ENCODE peak calls at places on chromosomes 1 and 21, in eight cellular contexts. G, Z, V, Y, P, E, Q and T are unnamed samples.

GRCh38 chr1:5297199-5297877 is 642.9 kb downstream of the AJAP1 start:
- ATAC-seq in Q (no peak), G (no peak), V (no peak), Z (no peak), Y (no peak), P (peak; percentile 58), E (peak; percentile 41), T (no peak)

GRCh38 chr1:76012341-76013208 is 62.0 kb upstream of the ST6GALNAC3 start:
- ATAC-seq in E (no peak), V (no peak), P (no peak), Q (no peak), G (no peak), Z (no peak), Y (no peak), T (no peak)

GRCh38 chr1:221227872-221228337 is 348.7 kb downstream of the HLX start:
- ATAC-seq in Z (peak; percentile 71), V (no peak), Q (peak; percentile 13), Y (no peak), G (no peak), P (no peak), E (peak; percentile 39), T (no peak)

GRCh38 chr1:102550729-102551384 is 554.1 kb upstream of the OLFM3 start:
- ATAC-seq in E (no peak), Z (no peak), Y (peak; percentile 30), G (no peak), V (no peak), Q (peak; percentile 100), P (no peak), T (no peak)

GRCh38 chr1:47332779-47333577 is 612 bp upstream of the CMPK1 start:
- ATAC-seq in Q (no peak), E (no peak), V (no peak), Z (no peak), Y (no peak), P (peak; percentile 1), G (no peak), T (no peak)

GRCh38 chr1:247222840-247223239 is 33.0 kb upstream of the VN1R5 start:
- ATAC-seq in E (no peak), Q (no peak), G (no peak), V (no peak), Z (no peak), Y (no peak), P (no peak), T (no peak)

GRCh38 chr1:75836528-75836927 is 39.8 kb downstream of the MSH4 start:
- ATAC-seq in Q (no peak), G (no peak), Y (no peak), Z (no peak), E (no peak), V (no peak), P (no peak), T (no peak)

GRCh38 chr1:178543291-178543609 is 30.3 kb downstream of the TEX35 start:
- ATAC-seq in G (no peak), V (no peak), Z (peak; percentile 40), Q (peak; percentile 16), E (no peak), Y (peak; percentile 73), P (peak; percentile 11), T (peak; percentile 13)

GRCh38 chr1:86155807-86156561 is 588 bp downstream of the COL24A1 start:
- ATAC-seq in E (peak; percentile 53), Y (peak; percentile 54), V (no peak), Z (peak; percentile 66), Q (peak; percentile 8), G (no peak), P (peak; percentile 70), T (peak; percentile 42)

GRCh38 chr1:31382379-31382989 is 9.6 kb upstream of the FABP3 start:
- ATAC-seq in E (peak; percentile 64), P (peak; percentile 38), V (no peak), G (no peak), Y (no peak), Q (no peak), Z (peak; percentile 78), T (no peak)

GRCh38 chr1:19273106-19273843 is 15.3 kb downstream of the AKR7A3 start:
- ATAC-seq in Q (no peak), G (no peak), V (no peak), Y (no peak), E (no peak), Z (peak; percentile 48), P (no peak), T (peak; percentile 16)

GRCh38 chr1:172727275-172727674 is 68.4 kb downstream of the FASLG start:
- ATAC-seq in G (no peak), V (no peak), E (no peak), Q (no peak), P (no peak), Z (no peak), Y (peak; percentile 40), T (no peak)

GRCh38 chr1:67890862-67891261 is 57.6 kb upstream of the GNG12 start:
- ATAC-seq in V (no peak), Y (no peak), Q (no peak), Z (no peak), P (no peak), E (no peak), G (no peak), T (no peak)

GRCh38 chr1:41382531-41383090 is 21.4 kb downstream of the FOXO6 start:
- ATAC-seq in P (no peak), Q (peak; percentile 41), Y (peak; percentile 92), Z (peak; percentile 55), E (peak; percentile 68), V (no peak), G (no peak), T (peak; percentile 76)

GRCh38 chr1:43444827-43445225 is 8.9 kb downstream of the HYI start:
- ATAC-seq in P (no peak), Q (peak; percentile 78), V (no peak), G (no peak), E (peak; percentile 26), Y (peak; percentile 43), Z (no peak), T (no peak)

GRCh38 chr1:64896546-64896945 is 69.8 kb downstream of the JAK1 start:
- ATAC-seq in Q (no peak), P (no peak), Y (no peak), V (no peak), Z (no peak), G (no peak), E (no peak), T (no peak)

GRCh38 chr21:37915941-37916794 is at the start of gene KCNJ6:
- ATAC-seq in Z (peak; percentile 62), Q (peak; percentile 83), Y (peak; percentile 92), G (no peak), V (no peak), P (no peak), E (peak; percentile 83), T (no peak)

GRCh38 chr1:220184503-220184902 is 87.8 kb downstream of the RAB3GAP2 start:
- ATAC-seq in Z (no peak), P (no peak), Y (no peak), E (no peak), Q (no peak), V (no peak), G (no peak), T (no peak)

GRCh38 chr1:220186752-220187151 is 85.5 kb downstream of the RAB3GAP2 start:
- ATAC-seq in P (no peak), Q (no peak), V (no peak), E (no peak), Y (no peak), G (no peak), Z (no peak), T (no peak)

GRCh38 chr1:220189750-220190347 is 82.4 kb downstream of the RAB3GAP2 start:
- ATAC-seq in Y (peak; percentile 76), G (no peak), Q (no peak), V (no peak), Z (no peak), E (no peak), P (no peak), T (no peak)
- TF ChIP-seq CTCF in Y (peak; percentile 75), G (peak; percentile 58), Q (no peak), V (peak; percentile 46), Z (peak; percentile 67), E (peak; percentile 26), P (peak; percentile 48), T (peak; percentile 23)

GRCh38 chr1:203625623-203626189 is 926 bp upstream of the ATP2B4 start:
- ATAC-seq in Y (peak; percentile 11), V (peak; percentile 63), Q (no peak), Z (peak; percentile 36), E (peak; percentile 19), P (peak; percentile 32), G (peak; percentile 66), T (no peak)
- TF ChIP-seq CTCF in Y (peak; percentile 42), V (peak; percentile 78), Q (no peak), Z (peak; percentile 74), E (no peak), P (no peak), G (peak; percentile 74), T (peak; percentile 28)

GRCh38 chr21:45976666-45977335 is 4.8 kb upstream of the COL6A1 start:
- ATAC-seq in E (no peak), P (no peak), G (no peak), Y (no peak), Q (no peak), V (no peak), Z (no peak), T (no peak)

GRCh38 chr21:45979141-45979631 is 2.4 kb upstream of the COL6A1 start:
- ATAC-seq in E (no peak), Q (no peak), Z (no peak), G (no peak), Y (no peak), V (no peak), P (no peak), T (no peak)

GRCh38 chr21:45975017-45975595 is 6.5 kb upstream of the COL6A1 start:
- ATAC-seq in Q (peak; percentile 7), V (no peak), Y (no peak), Z (peak; percentile 20), G (no peak), P (no peak), E (peak; percentile 33), T (peak; percentile 48)

GRCh38 chr21:45979651-45980050 is 1.9 kb upstream of the COL6A1 start:
- ATAC-seq in E (no peak), P (no peak), Q (no peak), G (no peak), Y (no peak), V (no peak), Z (no peak), T (no peak)

GRCh38 chr21:45977396-45977795 is 4.2 kb upstream of the COL6A1 start:
- ATAC-seq in Z (no peak), G (no peak), Q (no peak), Y (no peak), V (no peak), E (no peak), P (no peak), T (no peak)
- TF ChIP-seq CTCF in Z (no peak), G (no peak), Q (no peak), Y (no peak), V (no peak), E (no peak), P (no peak), T (no peak)

GRCh38 chr1:226082959-226083302 is 20.4 kb downstream of the H3-3A start:
- ATAC-seq in Y (peak; percentile 89), P (peak; percentile 84), E (peak; percentile 78), Q (peak; percentile 34), G (no peak), Z (peak; percentile 70), V (peak; percentile 15), T (peak; percentile 83)

GRCh38 chr1:226085675-226086074 is 23.2 kb downstream of the H3-3A start:
- ATAC-seq in G (no peak), E (no peak), Y (no peak), Q (no peak), Z (no peak), P (no peak), V (no peak), T (no peak)

GRCh38 chr1:226082587-226082917 is 20.0 kb downstream of the H3-3A start:
- ATAC-seq in Q (no peak), Z (no peak), P (no peak), V (no peak), Y (no peak), G (no peak), E (no peak), T (no peak)

GRCh38 chr1:226086776-226087175 is 24.3 kb downstream of the H3-3A start:
- ATAC-seq in Q (no peak), Y (no peak), E (no peak), Z (no peak), P (no peak), V (no peak), G (no peak), T (no peak)

GRCh38 chr1:226083303-226084101 is 21.0 kb downstream of the H3-3A start:
- ATAC-seq in Q (peak; percentile 83), Y (peak; percentile 92), G (peak; percentile 94), E (peak; percentile 98), Z (peak; percentile 96), V (peak; percentile 97), P (peak; percentile 99), T (peak; percentile 95)
- TF ChIP-seq CTCF in Q (no peak), Y (no peak), G (no peak), E (no peak), Z (peak; percentile 23), V (no peak), P (no peak), T (no peak)